ENCODE peak calls at places on chromosome 1, in six cellular contexts. K, M, E, O, R and Z are unnamed samples.
A peak's percentile ranks its signal among the peaks of the same experiment; 100 is the strongest.

GRCh38 chr1:164588388-164589341 is 29.7 kb downstream of the PBX1 start:
- DNase-seq in K (no peak), R (no peak), O (peak; percentile 70), M (peak; percentile 88), E (no peak), Z (peak; percentile 60)

GRCh38 chr1:229432116-229432461 is 1.8 kb downstream of the ACTA1 start:
- DNase-seq in R (no peak), K (no peak), E (no peak), O (no peak), M (no peak), Z (no peak)

GRCh38 chr1:173666646-173667045 is 3.0 kb downstream of the ANKRD45 start:
- DNase-seq in K (no peak), E (no peak), O (no peak), R (no peak), M (no peak), Z (no peak)

GRCh38 chr1:219529116-219529515 is 83.8 kb downstream of the ZC3H11B start:
- DNase-seq in O (no peak), M (no peak), E (no peak), K (no peak), R (no peak), Z (no peak)

GRCh38 chr1:75130312-75130677 is 3.9 kb upstream of the LHX8 start:
- DNase-seq in O (no peak), M (no peak), E (no peak), K (no peak), R (no peak), Z (no peak)

GRCh38 chr1:112614460-112615065 is 4.4 kb downstream of the ST7L start:
- DNase-seq in K (peak; percentile 12), O (peak; percentile 55), E (no peak), R (no peak), M (no peak), Z (peak; percentile 6)

GRCh38 chr1:116268211-116268610 is 104.8 kb upstream of the ATP1A1 start:
- DNase-seq in E (no peak), R (no peak), K (no peak), M (no peak), O (no peak), Z (peak; percentile 85)

GRCh38 chr1:236066828-236067386 is 2.0 kb upstream of the NID1 start:
- DNase-seq in K (no peak), R (peak; percentile 55), M (peak; percentile 69), O (no peak), E (peak; percentile 53), Z (no peak)

GRCh38 chr1:239184581-239185244 is 201.7 kb upstream of the CHRM3 start:
- DNase-seq in K (no peak), E (no peak), M (no peak), R (no peak), O (no peak), Z (no peak)

GRCh38 chr1:245810789-245811337 is 656.1 kb downstream of the KIF26B start:
- DNase-seq in O (no peak), K (no peak), E (no peak), M (no peak), R (no peak), Z (no peak)

GRCh38 chr1:193144361-193144938 is 22.6 kb downstream of the CDC73 start:
- DNase-seq in M (no peak), K (no peak), R (no peak), O (no peak), E (no peak), Z (no peak)

GRCh38 chr1:47592296-47592975 is 154.6 kb downstream of the FOXD2 start:
- DNase-seq in R (no peak), O (no peak), M (no peak), E (no peak), K (no peak), Z (peak; percentile 96)

GRCh38 chr1:66043186-66043585 is 250.5 kb downstream of the PDE4B start:
- DNase-seq in O (no peak), M (no peak), K (no peak), E (no peak), R (no peak), Z (no peak)

GRCh38 chr1:229627003-229627402 is 956 bp downstream of the URB2 start:
- DNase-seq in E (no peak), K (no peak), M (no peak), R (no peak), O (no peak), Z (no peak)

GRCh38 chr1:75794382-75794781 is 2.3 kb upstream of the MSH4 start:
- DNase-seq in O (no peak), R (no peak), M (no peak), K (no peak), E (no peak), Z (no peak)

GRCh38 chr1:24294228-24294672 is 24.9 kb upstream of the GRHL3 start:
- DNase-seq in M (peak; percentile 88), O (peak; percentile 48), K (no peak), R (no peak), E (no peak), Z (no peak)

GRCh38 chr1:65832296-65832695 is 39.6 kb downstream of the PDE4B start:
- DNase-seq in M (no peak), K (no peak), R (no peak), E (no peak), O (no peak), Z (no peak)

GRCh38 chr1:200437556-200438203 is 27.8 kb upstream of the ZNF281 start:
- DNase-seq in K (no peak), R (no peak), O (no peak), M (no peak), E (no peak), Z (no peak)